ENCODE peak calls at places on chromosomes 2 and 18, in eight cellular contexts. T, Q, N, E, L, D, G and P are unnamed samples. For H3K4me1, the result is how much of the 10 kb centered on the place peaks cover.

GRCh38 chr2:237486819-237487448 is at the start of gene MLPH:
- DNase-seq in Q (peak), L (peak), N (peak), E (peak), T (no peak), D (no peak), G (no peak), P (peak)

GRCh38 chr2:130884013-130884412 is 47.3 kb downstream of the ARHGEF4 start:
- DNase-seq in E (no peak), N (no peak), Q (no peak), L (no peak), G (no peak), D (peak), T (no peak), P (no peak)

GRCh38 chr18:72692086-72692485 is 147.9 kb upstream of the CBLN2 start:
- DNase-seq in T (no peak), N (peak), D (no peak), L (no peak), E (peak), Q (no peak), G (no peak), P (peak)

GRCh38 chr2:70553584-70554337 is at the start of gene TGFA:
- DNase-seq in D (peak), L (peak), T (peak), N (peak), G (no peak), E (peak), Q (peak), P (peak)

GRCh38 chr2:156562136-156562535 is 126.0 kb downstream of the GPD2 start:
- DNase-seq in N (no peak), L (no peak), E (no peak), G (no peak), D (no peak), Q (no peak), T (peak), P (no peak)

GRCh38 chr2:45177870-45178269 is 168.6 kb upstream of the SIX2 start:
- DNase-seq in Q (no peak), N (no peak), G (no peak), L (peak), D (no peak), E (no peak), T (no peak), P (no peak)

GRCh38 chr18:11986061-11986460 is 4.8 kb downstream of the IMPA2 start:
- DNase-seq in G (no peak), D (no peak), L (no peak), E (no peak), T (no peak), Q (no peak), N (no peak), P (no peak)

GRCh38 chr18:22470511-22471181 is 52.9 kb upstream of the CTAGE1 start:
- DNase-seq in Q (no peak), D (no peak), G (no peak), T (no peak), E (no peak), L (peak), N (peak), P (no peak)

GRCh38 chr2:186544255-186544675 is 45.6 kb upstream of the ITGAV start:
- DNase-seq in Q (peak), N (no peak), L (peak), T (no peak), E (no peak), G (no peak), D (no peak), P (no peak)

GRCh38 chr2:161918692-161919091 is 155.3 kb downstream of the DPP4 start:
- DNase-seq in L (no peak), Q (no peak), D (no peak), T (no peak), E (no peak), G (no peak), N (no peak), P (no peak)

GRCh38 chr2:42954227-42954962 is 162.0 kb upstream of the HAAO start:
- DNase-seq in Q (no peak), L (no peak), E (no peak), G (no peak), D (no peak), N (no peak), T (no peak), P (no peak)

GRCh38 chr2:64243081-64244048 is 99.1 kb upstream of the PELI1 start:
- DNase-seq in E (no peak), G (no peak), T (no peak), N (no peak), D (no peak), Q (no peak), L (no peak), P (no peak)

GRCh38 chr2:118224144-118224887 is 136.0 kb downstream of the INSIG2 start:
- DNase-seq in T (no peak), L (no peak), G (no peak), D (peak), Q (no peak), E (peak), N (no peak), P (peak)

GRCh38 chr2:86807462-86808275 is 17.0 kb upstream of the CD8A start:
- DNase-seq in T (no peak), G (no peak), N (peak), Q (peak), L (peak), D (peak), E (peak), P (peak)

GRCh38 chr2:186644791-186645190 is 49.1 kb upstream of the FAM171B start:
- DNase-seq in T (no peak), G (no peak), Q (no peak), E (no peak), N (no peak), L (no peak), D (no peak), P (no peak)

GRCh38 chr2:166135152-166135848 is 7.5 kb upstream of the SCN1A start:
- DNase-seq in Q (no peak), N (no peak), G (no peak), T (no peak), L (no peak), E (no peak), D (no peak), P (no peak)
- TF ChIP-seq CTCF in Q (no peak), N (no peak), G (no peak), T (no peak), L (no peak), E (no peak), D (no peak), P (no peak)

DNA sequence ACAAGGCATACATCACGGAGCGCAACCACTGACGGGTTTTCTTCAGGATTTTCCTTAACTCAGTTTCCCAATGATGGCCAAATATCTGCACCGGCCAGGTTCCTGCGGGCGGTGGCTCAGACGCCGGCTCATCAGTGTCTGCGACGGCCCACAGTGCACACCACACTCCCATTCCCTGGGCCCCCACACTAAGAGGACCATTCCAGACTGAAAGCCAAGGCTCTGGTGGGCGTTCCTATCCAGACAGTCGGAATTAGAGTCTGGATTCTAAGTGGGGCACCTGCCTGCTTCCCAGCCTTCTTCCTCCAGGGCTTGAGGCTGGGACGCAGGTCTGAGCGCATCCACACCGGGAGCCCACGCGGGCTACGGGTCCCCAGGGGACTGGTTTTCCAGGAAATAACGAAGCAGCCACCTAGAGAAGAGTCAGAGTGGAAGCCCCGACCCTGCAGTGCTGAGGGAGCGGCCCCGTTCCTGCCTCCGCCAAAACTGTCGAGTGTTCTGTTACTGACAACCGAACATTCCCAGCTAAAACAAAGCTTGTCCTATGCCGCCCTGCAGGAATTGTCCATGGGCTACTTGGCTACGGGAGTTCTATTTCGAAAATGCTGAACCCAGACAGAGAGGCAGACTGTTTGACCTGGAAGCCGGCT is 75.3 kb downstream of the TMEM18 start:
- DNase-seq in T (no peak), L (no peak), E (no peak), N (peak), Q (no peak), G (no peak), D (no peak), P (no peak)
- H3K4me1 ChIP-seq in T (under half), L (under half), E (under half), N (under half), Q (under half), G (under half), D (under half), P (under half)

DNA sequence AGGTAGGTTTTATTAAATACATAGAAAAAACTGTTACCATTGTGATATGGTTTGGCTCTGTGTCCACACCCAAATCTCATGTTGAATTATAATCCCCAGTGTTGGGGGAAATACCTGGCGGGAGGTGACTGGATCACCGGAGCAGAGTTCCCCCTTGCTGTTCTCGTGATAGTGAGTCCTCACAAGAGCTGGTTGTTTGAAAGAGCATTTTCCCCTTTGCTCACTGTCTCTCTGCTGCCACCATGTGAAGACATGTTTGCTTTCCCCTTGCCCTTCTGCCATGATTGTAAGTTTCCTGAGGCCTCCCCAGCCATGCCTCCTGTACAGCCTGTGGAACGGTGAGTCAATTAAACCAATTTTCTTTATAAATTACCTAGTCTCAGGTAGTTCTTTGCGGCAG is 352.7 kb upstream of the SLC39A10 start:
- DNase-seq in G (no peak), E (no peak), Q (no peak), T (no peak), D (no peak), L (peak), N (no peak), P (peak)
- TF ChIP-seq CTCF in G (no peak), E (no peak), Q (no peak), T (no peak), D (no peak), L (peak), N (no peak), P (no peak)

GRCh38 chr18:75120521-75120920 is 88.4 kb downstream of the PTGR3 start:
- DNase-seq in D (no peak), E (no peak), T (no peak), G (no peak), Q (no peak), N (no peak), L (no peak), P (no peak)
- H3K4me1 ChIP-seq in D (under half), E (under half), T (under half), G (under half), Q (under half), N (under half), L (under half), P (under half)

GRCh38 chr2:231062776-231063175 is 6.1 kb downstream of the PSMD1 start:
- DNase-seq in N (no peak), Q (no peak), L (no peak), T (no peak), D (no peak), G (no peak), E (no peak), P (no peak)
- TF ChIP-seq CTCF in N (no peak), Q (no peak), L (no peak), T (no peak), D (no peak), G (no peak), E (no peak), P (no peak)

GRCh38 chr2:8212239-8212638 is 469.6 kb upstream of the ID2 start:
- DNase-seq in D (no peak), E (peak), N (no peak), T (no peak), L (no peak), G (no peak), Q (no peak), P (no peak)

GRCh38 chr2:8216397-8216796 is 465.5 kb upstream of the ID2 start:
- DNase-seq in D (no peak), T (no peak), Q (no peak), L (no peak), E (no peak), N (no peak), G (no peak), P (no peak)

GRCh38 chr2:8215159-8215863 is 466.5 kb upstream of the ID2 start:
- DNase-seq in L (no peak), N (no peak), E (no peak), D (no peak), G (no peak), T (no peak), Q (no peak), P (no peak)

GRCh38 chr2:8215982-8216381 is 465.9 kb upstream of the ID2 start:
- DNase-seq in L (no peak), D (no peak), E (no peak), G (no peak), N (no peak), T (no peak), Q (no peak), P (no peak)

DNA sequence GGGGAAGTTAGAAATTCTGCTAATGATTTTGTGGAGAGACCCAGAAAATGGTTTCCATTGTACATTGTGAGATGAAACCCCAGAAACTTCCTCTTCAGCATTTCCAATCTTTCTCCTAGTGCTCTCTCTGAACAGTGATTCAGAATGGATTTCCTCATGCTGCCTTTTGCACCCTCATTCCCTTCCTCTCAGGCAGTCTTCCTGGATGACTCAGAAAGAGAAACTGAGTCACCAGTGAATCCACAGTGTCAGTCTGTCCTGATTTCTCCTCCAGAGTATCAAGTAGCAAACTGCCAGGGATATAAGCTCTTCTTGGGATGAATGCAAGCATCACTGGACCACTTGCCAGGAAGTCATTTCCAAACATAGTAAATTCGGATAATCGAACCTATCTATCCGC is 467.6 kb upstream of the ID2 start:
- DNase-seq in G (no peak), N (no peak), Q (no peak), D (no peak), L (no peak), T (no peak), E (no peak), P (no peak)
- H3K4me1 ChIP-seq in G (under half), N (under half), Q (under half), D (under half), L (under half), T (under half), E (under half), P (under half)

GRCh38 chr2:240579771-240580614 is 6.5 kb upstream of the CAPN10 start:
- DNase-seq in Q (no peak), G (peak), D (peak), E (peak), N (peak), L (peak), T (no peak), P (no peak)
- TF ChIP-seq CTCF in Q (no peak), G (no peak), D (peak), E (peak), N (peak), L (no peak), T (peak), P (no peak)

GRCh38 chr2:159086874-159087273 is 118.4 kb downstream of the TANC1 start:
- DNase-seq in N (no peak), L (no peak), G (no peak), T (no peak), Q (no peak), D (no peak), E (no peak), P (no peak)
- H3K4me1 ChIP-seq in N (half or more), L (under half), G (under half), T (under half), Q (under half), D (under half), E (half or more), P (under half)

GRCh38 chr18:43422483-43422882 is 145.2 kb upstream of the SYT4 start:
- DNase-seq in L (peak), T (no peak), G (no peak), N (no peak), D (no peak), E (no peak), Q (no peak), P (peak)
- TF ChIP-seq CTCF in L (no peak), T (no peak), G (no peak), N (no peak), D (no peak), E (no peak), Q (no peak), P (no peak)

GRCh38 chr18:79926715-79927596 is 24.5 kb downstream of the SLC66A2 start:
- DNase-seq in D (peak), N (peak), L (no peak), Q (no peak), T (no peak), E (peak), G (no peak), P (peak)

GRCh38 chr18:79925656-79925979 is 25.8 kb downstream of the SLC66A2 start:
- DNase-seq in T (no peak), D (no peak), G (no peak), E (no peak), Q (no peak), L (no peak), N (peak), P (peak)

GRCh38 chr18:79924814-79925655 is 26.4 kb downstream of the SLC66A2 start:
- DNase-seq in E (peak), L (no peak), G (no peak), D (peak), Q (no peak), N (peak), T (no peak), P (peak)

GRCh38 chr18:79927597-79928562 is 23.6 kb downstream of the SLC66A2 start:
- DNase-seq in E (peak), L (no peak), T (no peak), N (peak), G (no peak), Q (no peak), D (peak), P (peak)

GRCh38 chr18:79926306-79926705 is 25.1 kb downstream of the SLC66A2 start:
- DNase-seq in E (no peak), Q (no peak), T (no peak), N (peak), D (no peak), L (no peak), G (no peak), P (peak)
- H3K4me1 ChIP-seq in E (under half), Q (under half), T (under half), N (under half), D (under half), L (under half), G (under half), P (under half)